ENCODE peak calls at places on chromosomes 1 and 21, in six cellular contexts. L is NCI-H1694 treated with DMSO at 0.1 percent for 48 hours; S is activated gamma-delta T cell treated with Interleukin-2 at 50 U/mL for 16 hours; T is activated T-helper 1 cell treated with anti-CD3 and anti-CD28 coated beads, Interleukin-12 subunit alpha, Interleukin-12 subunit beta, Interleukin-2, Interleukin-4 antibody, amounts not matched to agents 30 ng/mL and 10 ng/mL and 1 ng/mL, durations not matched to agents 14 hours and 24 hours and 36 hours; X is memory B cell; E is DMS153. Q is an unnamed sample.

GRCh38 chr21:36785615-36786014 is 86.7 kb downstream of the SIM2 start:
- DNase-seq in T (no peak), E (no peak), S (no peak), X (no peak), L (no peak), Q (no peak)

GRCh38 chr1:77504986-77505385 is 177.5 kb downstream of the ZZZ3 start:
- DNase-seq in T (no peak), S (no peak), E (no peak), L (no peak), X (no peak), Q (no peak)

GRCh38 chr1:95956215-95956614 is 722.2 kb downstream of the RWDD3 start:
- DNase-seq in T (no peak), X (no peak), L (no peak), E (no peak), S (no peak), Q (no peak)

GRCh38 chr1:229884765-229885164 is 182.3 kb upstream of the GALNT2 start:
- DNase-seq in L (peak), E (no peak), X (no peak), S (no peak), T (no peak), Q (no peak)

GRCh38 chr1:27504588-27505419 is 14.8 kb upstream of the WASF2 start:
- DNase-seq in T (no peak), S (no peak), X (no peak), E (no peak), L (no peak), Q (no peak)

GRCh38 chr1:107315652-107316051 is 174.8 kb downstream of the NTNG1 start:
- DNase-seq in X (no peak), S (no peak), E (no peak), L (no peak), T (no peak), Q (no peak)

GRCh38 chr1:1926346-1926811 is 7.3 kb upstream of the TMEM52 start:
- DNase-seq in T (no peak), E (no peak), S (no peak), X (no peak), L (no peak), Q (no peak)

GRCh38 chr1:145977486-145978476 is 13.3 kb downstream of the POLR3GL start:
- DNase-seq in X (peak), S (peak), L (peak), E (peak), T (peak), Q (peak)

GRCh38 chr21:40681164-40681859 is 165.6 kb downstream of the DSCAM start:
- DNase-seq in T (no peak), L (peak), E (no peak), S (no peak), X (no peak), Q (no peak)

GRCh38 chr1:153566414-153567371 is 1.0 kb upstream of the S100A2 start:
- DNase-seq in X (no peak), E (peak), S (peak), L (peak), T (peak), Q (no peak)

GRCh38 chr1:184393924-184394323 is 7.1 kb downstream of the C1orf21 start:
- DNase-seq in X (no peak), S (no peak), T (no peak), E (no peak), L (no peak), Q (no peak)

GRCh38 chr1:113415256-113416189 is 25.2 kb downstream of the MAGI3 start:
- DNase-seq in S (no peak), X (no peak), T (no peak), L (peak), E (no peak), Q (no peak)

GRCh38 chr1:156492591-156493080 is 7.9 kb downstream of the MEF2D start:
- DNase-seq in S (no peak), X (peak), L (peak), E (no peak), T (no peak), Q (no peak)

GRCh38 chr1:117843791-117844190 is 85.6 kb downstream of the GDAP2 start:
- DNase-seq in L (no peak), E (no peak), S (no peak), T (no peak), X (no peak), Q (no peak)

GRCh38 chr1:41322835-41323234 is 38.4 kb upstream of the FOXO6 start:
- DNase-seq in S (peak), L (peak), E (peak), X (no peak), T (no peak), Q (peak)

GRCh38 chr1:25024631-25025350 is 94.7 kb upstream of the RUNX3 start:
- DNase-seq in S (no peak), L (no peak), X (no peak), E (no peak), T (no peak), Q (no peak)

GRCh38 chr1:47917696-47918095 is 79.5 kb downstream of the TRABD2B start:
- DNase-seq in S (no peak), T (no peak), X (no peak), E (no peak), L (no peak), Q (no peak)

GRCh38 chr1:177954076-177954475 is 15.8 kb downstream of the SEC16B start:
- DNase-seq in S (no peak), X (no peak), L (no peak), T (no peak), E (no peak), Q (no peak)

GRCh38 chr1:174398246-174398645 is 49.5 kb upstream of the GPR52 start:
- DNase-seq in S (no peak), E (no peak), X (no peak), T (no peak), L (no peak), Q (no peak)

GRCh38 chr1:150235436-150235851 is 468 bp downstream of the ANP32E start:
- DNase-seq in X (no peak), E (no peak), L (no peak), T (no peak), S (peak), Q (no peak)

GRCh38 chr1:58363639-58364038 is 182.9 kb downstream of the OMA1 start:
- DNase-seq in E (no peak), T (no peak), L (no peak), S (no peak), X (no peak), Q (no peak)

GRCh38 chr1:240319998-240320397 is 228.3 kb downstream of the FMN2 start:
- DNase-seq in L (no peak), T (no peak), S (no peak), E (no peak), X (no peak), Q (no peak)

GRCh38 chr1:8562222-8562621 is 244.3 kb downstream of the SLC45A1 start:
- DNase-seq in S (no peak), X (no peak), T (no peak), E (no peak), L (no peak), Q (no peak)